ENCODE peak calls at places on chromosomes 11 and 22, in six cellular contexts. E is upper lobe of right lung; Y is stimulated activated CD4-positive, alpha-beta T cell treated with anti-CD3 and anti-CD28 coated beads, Interleukin-1b, Interleukin-23, amount 100 ng/mL, for 1 hour; Z is colonic mucosa; V is stimulated activated CD8-positive, alpha-beta memory T cell treated with anti-CD3 and anti-CD28 coated beads, Interleukin-7, amount 100 ng/mL, for 1 hour; H is germinal center. P is an unnamed sample.

GRCh38 chr11:96037267-96037990 is 113.5 kb upstream of the MTMR2 start:
- DNase-seq in E (no peak), Y (no peak), Z (no peak), V (no peak), H (no peak), P (no peak)

GRCh38 chr11:76885390-76886097 is 24.8 kb downstream of the ACER3 start:
- DNase-seq in E (peak; percentile 66), Y (no peak), Z (no peak), V (no peak), H (no peak), P (no peak)

GRCh38 chr22:48968201-48968959 is 859.3 kb downstream of the BRD1 start:
- DNase-seq in E (peak; percentile 56), Y (no peak), Z (peak; percentile 13), V (no peak), H (no peak), P (no peak)

GRCh38 chr11:107741044-107741823 is 29.4 kb upstream of the SLN start:
- DNase-seq in E (peak; percentile 78), Y (no peak), Z (no peak), V (no peak), H (peak; percentile 41), P (no peak)

GRCh38 chr22:33940741-33941140 is 20.5 kb upstream of the LARGE1 start:
- DNase-seq in E (no peak), Y (no peak), Z (no peak), V (no peak), H (no peak), P (no peak)

GRCh38 chr11:22456993-22457748 is 119.0 kb downstream of the SLC17A6 start:
- DNase-seq in E (no peak), Y (no peak), Z (no peak), V (no peak), H (no peak), P (no peak)

GRCh38 chr22:49215840-49216239 is 611.8 kb downstream of the BRD1 start:
- DNase-seq in E (peak; percentile 7), Y (no peak), Z (no peak), V (no peak), H (no peak), P (no peak)

GRCh38 chr11:117843666-117844484 is 19.3 kb upstream of the FXYD2 start:
- DNase-seq in E (peak; percentile 89), Y (peak; percentile 60), Z (peak; percentile 86), V (peak; percentile 77), H (peak; percentile 60), P (peak; percentile 91)

GRCh38 chr11:63802637-63803414 is 10.4 kb upstream of the SPINDOC start:
- DNase-seq in E (no peak), Y (no peak), Z (peak; percentile 36), V (no peak), H (no peak), P (no peak)

GRCh38 chr22:50306753-50307749 is at the start of gene PLXNB2:
- DNase-seq in E (peak; percentile 92), Y (no peak), Z (peak; percentile 83), V (no peak), H (peak; percentile 66), P (no peak)

GRCh38 chr11:65565624-65566453 is 4.4 kb upstream of the ZNRD2 start:
- DNase-seq in E (no peak), Y (no peak), Z (no peak), V (no peak), H (no peak), P (no peak)

GRCh38 chr11:122038543-122038942 is 77.5 kb downstream of the BLID start:
- DNase-seq in E (no peak), Y (no peak), Z (no peak), V (no peak), H (no peak), P (no peak)

GRCh38 chr11:66113132-66113856 is 43.2 kb downstream of the PACS1 start:
- DNase-seq in E (no peak), Y (no peak), Z (no peak), V (no peak), H (no peak), P (no peak)

GRCh38 chr11:105181100-105181499 is 41.5 kb upstream of the CARD18 start:
- DNase-seq in E (no peak), Y (no peak), Z (no peak), V (no peak), H (no peak), P (no peak)